ENCODE peak calls at places on chromosome 10, in seven cellular contexts. Z is colonic mucosa, B is right atrium auricular region, W is heart left ventricle, V is left lung, Y is pancreas, G is cardiac muscle cell. U is an unnamed sample.
A peak's percentile ranks its signal among the peaks of the same experiment; 100 is the strongest.

GRCh38 chr10:99775850-99776249 is 6.6 kb upstream of the ABCC2 start:
- DNase-seq in Y (no peak), W (no peak), Z (no peak), G (peak; percentile 76), V (no peak), B (no peak), U (no peak)

GRCh38 chr10:132133005-132133404 is 53.7 kb upstream of the DPYSL4 start:
- DNase-seq in Y (no peak), V (peak; percentile 71), B (no peak), Z (no peak), G (no peak), W (peak; percentile 11), U (no peak)

GRCh38 chr10:13961096-13961495 is 369.6 kb downstream of the FRMD4A start:
- DNase-seq in Y (no peak), B (no peak), Z (no peak), W (no peak), G (peak; percentile 87), V (no peak), U (no peak)

GRCh38 chr10:3886666-3887251 is 101.8 kb upstream of the KLF6 start:
- DNase-seq in B (peak; percentile 79), G (peak; percentile 89), V (no peak), W (peak; percentile 30), Y (peak; percentile 66), Z (no peak), U (no peak)

GRCh38 chr10:34626158-34626557 is 188.9 kb downstream of the PARD3 start:
- DNase-seq in G (no peak), W (no peak), B (no peak), Y (no peak), V (no peak), Z (no peak), U (no peak)

GRCh38 chr10:112467541-112468075 is 20.6 kb downstream of the VTI1A start:
- DNase-seq in Y (no peak), B (no peak), Z (no peak), W (no peak), V (no peak), G (peak; percentile 8), U (no peak)

GRCh38 chr10:7475954-7476353 is 65.1 kb upstream of the SFMBT2 start:
- DNase-seq in V (no peak), Y (no peak), B (no peak), W (no peak), Z (no peak), G (no peak), U (no peak)

GRCh38 chr10:25417611-25418010 is 242.8 kb downstream of the GPR158 start:
- DNase-seq in Z (no peak), Y (no peak), W (no peak), B (no peak), G (no peak), V (no peak), U (no peak)

GRCh38 chr10:83935337-83935736 is 204.0 kb upstream of the GHITM start:
- DNase-seq in B (no peak), Y (no peak), W (no peak), G (no peak), V (no peak), Z (no peak), U (no peak)

GRCh38 chr10:90935581-90936292 is 14.8 kb upstream of the ANKRD1 start:
- DNase-seq in W (no peak), V (no peak), B (no peak), Z (no peak), G (no peak), Y (no peak), U (no peak)

GRCh38 chr10:97865488-97865887 is 15.8 kb downstream of the GOLGA7B start:
- DNase-seq in G (no peak), W (no peak), Z (no peak), B (no peak), Y (no peak), V (no peak), U (no peak)

GRCh38 chr10:50536617-50537252 is 87.0 kb downstream of the SGMS1 start:
- DNase-seq in V (no peak), G (no peak), W (no peak), B (no peak), Z (no peak), Y (no peak), U (no peak)

GRCh38 chr10:102682441-102682840 is 31.8 kb downstream of the ARL3 start:
- DNase-seq in V (no peak), G (no peak), Z (no peak), Y (no peak), B (no peak), W (no peak), U (no peak)

GRCh38 chr10:99621454-99622246 is 1.4 kb upstream of the SLC25A28 start:
- DNase-seq in V (peak; percentile 67), G (no peak), B (no peak), Y (peak; percentile 28), Z (no peak), W (no peak), U (no peak)

GRCh38 chr10:34761443-34761842 is 53.7 kb downstream of the PARD3 start:
- DNase-seq in Y (no peak), V (no peak), G (no peak), W (no peak), B (no peak), Z (no peak), U (no peak)

GRCh38 chr10:79402625-79402946 is 42.8 kb downstream of the ZCCHC24 start:
- DNase-seq in B (no peak), G (no peak), Y (peak; percentile 1), W (no peak), V (peak; percentile 2), Z (no peak), U (no peak)

GRCh38 chr10:79402951-79403350 is 42.5 kb downstream of the ZCCHC24 start:
- DNase-seq in W (peak; percentile 22), Z (no peak), V (peak; percentile 28), B (no peak), G (no peak), Y (peak; percentile 15), U (peak; percentile 40)

GRCh38 chr10:79399242-79399831 is 46.1 kb downstream of the ZCCHC24 start:
- DNase-seq in Y (peak; percentile 55), V (peak; percentile 90), G (peak; percentile 99), B (peak; percentile 93), Z (peak; percentile 81), W (peak; percentile 93), U (peak; percentile 89)

GRCh38 chr10:79400567-79401004 is 44.8 kb downstream of the ZCCHC24 start:
- DNase-seq in Z (peak; percentile 62), V (peak; percentile 87), W (peak; percentile 52), B (no peak), Y (peak; percentile 63), G (peak; percentile 57), U (peak; percentile 90)

DNA sequence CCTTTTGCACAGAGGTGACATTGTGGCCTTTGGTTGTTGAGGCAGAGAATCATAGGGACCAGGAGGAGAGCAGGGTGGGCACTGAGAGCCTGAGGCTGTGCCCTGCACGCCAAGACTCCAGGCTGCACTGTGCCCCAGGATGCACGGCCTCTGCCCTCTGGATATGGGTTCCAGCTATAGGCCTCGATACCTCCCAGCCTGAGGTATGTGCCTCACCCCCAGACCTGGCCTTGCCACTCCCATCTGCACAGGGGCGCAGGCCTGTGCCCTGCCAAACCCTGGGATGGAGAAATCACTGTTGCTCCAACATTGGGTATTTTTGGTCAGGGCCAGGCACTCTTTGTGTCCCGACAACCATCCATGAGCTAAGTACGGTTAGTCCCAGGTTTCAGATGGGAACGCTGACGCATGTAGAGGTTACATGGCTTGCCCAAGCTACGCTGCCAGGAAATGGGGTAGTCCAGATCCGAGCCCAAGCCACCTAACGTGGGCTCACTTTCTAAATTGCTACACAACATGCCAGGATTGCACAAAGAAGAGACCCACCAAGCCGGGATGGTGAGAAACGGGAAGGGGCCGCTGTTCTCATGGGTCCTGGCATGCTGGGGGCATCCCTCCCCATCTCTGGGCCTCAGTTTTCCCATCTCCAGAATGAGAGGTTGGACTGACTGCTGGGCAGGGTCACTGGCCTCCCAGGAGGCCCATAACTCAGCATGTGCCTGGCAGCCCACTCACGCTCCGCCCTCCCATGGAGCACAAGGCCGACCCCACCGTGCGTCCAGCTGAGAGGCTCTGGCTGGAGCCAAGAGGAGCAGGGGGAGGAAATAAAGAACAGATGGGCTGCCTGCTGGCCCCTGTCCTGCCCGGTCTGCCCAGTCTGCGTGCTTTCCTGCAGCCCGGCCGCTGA is 44.2 kb downstream of the ZCCHC24 start:
- DNase-seq in G (peak; percentile 89), Y (no peak), B (no peak), V (peak; percentile 80), W (peak; percentile 84), Z (no peak), U (no peak)
- H3K4me1 ChIP-seq in G (peaks cover 80% of the 10 kb centered on the region), Y (peaks cover 5% of the 10 kb centered on the region), B (no peaks in the 10 kb centered on the region), V (peaks cover 85% of the 10 kb centered on the region), W (peaks cover 100% of the 10 kb centered on the region), Z (peaks cover 8% of the 10 kb centered on the region), U (peaks cover 14% of the 10 kb centered on the region)

DNA sequence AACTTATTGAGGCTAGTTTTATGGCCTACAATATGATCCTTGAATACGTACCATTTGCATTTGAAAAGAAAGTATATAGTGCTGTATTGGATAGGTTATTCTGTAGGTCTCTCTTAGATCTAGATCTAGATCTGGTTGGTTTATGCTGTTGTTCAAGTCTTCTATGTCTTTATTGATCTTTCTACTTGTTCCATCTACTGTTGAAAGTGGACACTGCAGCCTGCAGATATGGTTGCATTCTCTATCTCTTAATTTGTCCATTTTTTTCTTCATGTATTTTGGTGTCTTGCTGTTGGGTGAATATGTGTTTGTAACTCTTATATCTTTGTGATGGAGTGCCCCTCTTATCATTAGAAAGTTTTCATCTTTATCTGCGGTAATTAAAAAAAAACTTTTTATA is 139.4 kb upstream of the PCDH15 start:
- DNase-seq in B (no peak), G (no peak), W (no peak), V (no peak), Y (no peak), Z (no peak), U (no peak)
- TF ChIP-seq CTCF in B (peak; percentile 17), G (no peak), W (no peak), V (no peak), Y (no peak), Z (no peak), U (peak; percentile 26)

DNA sequence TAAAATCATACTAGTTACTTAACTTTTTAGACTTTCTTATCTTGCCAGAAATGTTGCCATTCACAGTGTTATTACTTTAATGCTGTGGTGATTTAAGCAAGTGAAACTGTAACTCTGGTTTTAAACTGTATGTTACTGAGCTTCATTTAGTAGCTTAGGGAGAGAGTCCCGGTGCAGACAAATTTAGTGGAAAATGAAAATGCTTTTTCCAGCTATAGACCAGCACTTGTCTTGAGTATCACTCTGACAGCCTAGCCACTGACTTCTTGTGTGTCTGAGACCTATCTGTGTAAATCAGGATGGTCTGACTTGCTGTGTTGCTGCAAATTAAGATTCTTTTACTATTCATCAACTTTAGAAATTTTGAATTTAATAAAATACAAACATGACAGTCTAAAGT is 200.8 kb downstream of the CACNB2 start:
- DNase-seq in Y (no peak), G (no peak), V (no peak), Z (no peak), B (no peak), W (no peak), U (no peak)
- H3K4me3 ChIP-seq in Y (peak overlapping the region; percentile 8), G (peak overlapping the region; percentile 25), V (no peak overlapping the region), Z (peak overlapping the region; percentile 9), B (peak overlapping the region; percentile 53), W (peak overlapping the region; percentile 41), U (no peak overlapping the region)

DNA sequence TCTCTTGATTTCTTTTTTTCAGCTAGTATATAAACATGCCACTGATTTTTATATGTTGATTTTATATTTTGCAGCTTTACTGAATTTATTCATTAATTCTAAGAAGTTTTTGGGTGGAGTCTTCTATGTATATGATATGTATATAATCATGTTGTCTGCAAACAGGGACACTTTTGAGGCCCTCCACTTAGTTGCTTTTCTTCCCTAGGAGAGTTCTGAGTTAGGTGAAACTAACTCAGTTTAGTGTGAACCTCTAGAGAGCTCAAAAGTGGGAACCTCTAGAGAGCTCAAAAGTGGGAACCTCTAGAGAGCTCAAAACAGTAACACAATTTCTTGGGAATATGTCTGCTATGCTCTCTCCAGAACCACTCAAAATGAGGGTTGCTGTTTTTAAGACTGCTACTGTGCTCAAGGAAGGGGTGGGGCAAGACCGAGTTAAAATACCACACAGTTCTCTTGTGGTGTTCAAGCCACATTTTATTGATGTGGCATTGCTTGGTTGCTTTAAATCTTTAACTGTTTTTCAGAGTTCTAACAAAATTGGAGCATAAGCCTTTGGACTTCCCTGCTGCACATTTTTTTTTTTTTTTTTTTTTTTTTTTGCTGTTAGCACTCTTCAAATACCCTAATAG is 13.2 kb downstream of the CCDC7 start:
- DNase-seq in G (no peak), V (no peak), Z (no peak), Y (no peak), W (no peak), B (no peak), U (no peak)
- H3K4me1 ChIP-seq in G (no peaks in the 10 kb centered on the region), V (no peaks in the 10 kb centered on the region), Z (no peaks in the 10 kb centered on the region), Y (no peaks in the 10 kb centered on the region), W (no peaks in the 10 kb centered on the region), B (no peaks in the 10 kb centered on the region), U (no peaks in the 10 kb centered on the region)